ENCODE peak calls at places on chromosomes 12 and 14, in four cellular contexts. D, B, L and V are unnamed samples.

GRCh38 chr12:50862316-50862715 is 19.6 kb downstream of the TMPRSS12 start:
- DNase-seq in D (no peak), B (no peak), L (no peak), V (no peak)

GRCh38 chr12:30985814-30986452 is 59.4 kb downstream of the TSPAN11 start:
- DNase-seq in D (no peak), B (no peak), L (no peak), V (peak; percentile 23)

GRCh38 chr12:116123511-116124258 is 153.8 kb downstream of the MED13L start:
- DNase-seq in D (no peak), B (no peak), L (peak; percentile 22), V (peak; percentile 26)

GRCh38 chr14:29637406-29637805 is 290.2 kb downstream of the PRKD1 start:
- DNase-seq in D (peak; percentile 88), B (no peak), L (no peak), V (no peak)

GRCh38 chr12:52044284-52044983 is 6.8 kb upstream of the NR4A1 start:
- DNase-seq in D (peak; percentile 85), B (no peak), L (no peak), V (peak; percentile 57)

GRCh38 chr12:24991209-24992049 is 42.5 kb upstream of the BCAT1 start:
- DNase-seq in D (no peak), B (peak; percentile 42), L (no peak), V (no peak)

GRCh38 chr14:76695263-76695920 is 65.9 kb upstream of the VASH1 start:
- DNase-seq in D (no peak), B (peak; percentile 83), L (no peak), V (no peak)

GRCh38 chr12:106907411-106907810 is 48.3 kb upstream of the TMEM263 start:
- DNase-seq in D (no peak), B (no peak), L (no peak), V (no peak)

GRCh38 chr12:89756638-89757321 is 48.1 kb upstream of the ATP2B1 start:
- DNase-seq in D (no peak), B (no peak), L (no peak), V (no peak)

GRCh38 chr12:62789856-62790255 is 145.1 kb downstream of the PPM1H start:
- DNase-seq in D (no peak), B (no peak), L (no peak), V (no peak)

GRCh38 chr12:57276935-57277563 is 26.1 kb upstream of the STAC3 start:
- DNase-seq in D (peak; percentile 40), B (no peak), L (no peak), V (no peak)

GRCh38 chr12:95700316-95700785 is 90.2 kb downstream of the NTN4 start:
- DNase-seq in D (no peak), B (no peak), L (no peak), V (no peak)

GRCh38 chr12:22360772-22361171 is 26.3 kb upstream of the ST8SIA1 start:
- DNase-seq in D (no peak), B (no peak), L (no peak), V (no peak)

GRCh38 chr12:85322715-85323114 is 42.7 kb downstream of the ALX1 start:
- DNase-seq in D (no peak), B (no peak), L (no peak), V (no peak)

GRCh38 chr14:52446355-52446754 is 106.0 kb downstream of the TXNDC16 start:
- DNase-seq in D (no peak), B (no peak), L (no peak), V (peak; percentile 39)

GRCh38 chr12:14601692-14602091 is 34.0 kb upstream of the PLBD1 start:
- DNase-seq in D (no peak), B (no peak), L (no peak), V (no peak)

GRCh38 chr12:129009833-129010232 is 156.6 kb downstream of the GLT1D1 start:
- DNase-seq in D (no peak), B (no peak), L (no peak), V (no peak)

GRCh38 chr12:11653215-11653753 is 3.8 kb downstream of the ETV6 start:
- DNase-seq in D (no peak), B (no peak), L (no peak), V (peak; percentile 17)

GRCh38 chr14:99259327-99259726 is 12.7 kb downstream of the BCL11B start:
- DNase-seq in D (no peak), B (no peak), L (no peak), V (no peak)

GRCh38 chr12:54027442-54027786 is 826 bp upstream of the HOXC6 start:
- DNase-seq in D (no peak), B (no peak), L (no peak), V (no peak)

GRCh38 chr14:34982421-34983147 is at the start of gene SRP54:
- DNase-seq in D (peak; percentile 99), B (peak; percentile 99), L (peak; percentile 97), V (peak; percentile 100)
- TF ChIP-seq CTCF in D (no peak), B (peak; percentile 33), L (no peak), V (peak; percentile 4)

GRCh38 chr12:66335746-66336145 is 33.5 kb downstream of the HELB start:
- DNase-seq in D (no peak), B (no peak), L (no peak), V (no peak)
- TF ChIP-seq CTCF in D (no peak), B (no peak), L (no peak), V (no peak)

GRCh38 chr14:104940526-104941150 is 16.0 kb downstream of the PLD4 start:
- DNase-seq in D (no peak), B (no peak), L (peak; percentile 14), V (no peak)
- TF ChIP-seq CTCF in D (no peak), B (no peak), L (no peak), V (no peak)

DNA sequence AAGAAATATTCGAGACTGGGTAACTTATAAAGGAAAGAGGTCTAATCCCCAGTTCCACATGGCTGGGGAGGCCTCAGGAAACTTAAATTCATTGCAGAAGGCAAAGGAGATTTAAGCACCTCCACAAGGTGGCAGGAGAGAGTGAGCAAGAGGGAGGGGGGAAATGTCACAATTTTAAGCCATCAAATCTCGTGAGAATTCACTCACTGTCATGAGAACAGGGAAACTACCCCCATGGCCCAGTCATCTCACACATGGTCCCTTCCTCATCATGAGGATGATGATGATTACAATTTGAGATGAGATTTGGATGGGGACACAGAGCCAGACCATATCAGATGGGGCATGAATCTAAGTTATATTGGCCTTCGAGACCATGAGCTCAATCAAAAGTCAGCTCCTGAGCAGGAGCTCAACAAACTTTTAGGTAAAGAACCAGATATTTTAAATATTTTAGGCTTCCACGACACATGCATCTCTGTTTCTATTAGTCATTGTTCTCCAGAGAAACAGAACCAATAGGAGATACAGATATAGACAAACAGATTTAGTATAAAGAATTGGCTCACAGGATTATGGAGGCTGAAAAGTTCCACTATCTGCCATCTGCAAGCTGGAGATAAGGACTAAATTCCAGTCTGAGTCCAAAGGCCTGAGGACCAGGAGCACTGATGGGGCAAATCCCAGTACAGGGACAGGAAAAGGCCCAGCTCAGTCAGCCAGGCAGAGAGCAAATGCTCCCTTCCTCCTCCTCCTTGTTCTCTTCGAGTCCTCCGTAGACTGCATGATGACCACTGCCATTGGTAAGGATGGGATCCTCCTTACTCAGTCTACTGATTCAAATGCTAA is 24.9 kb downstream of the DGLUCY start:
- DNase-seq in D (no peak), B (no peak), L (no peak), V (peak; percentile 31)
- TF ChIP-seq CTCF in D (peak; percentile 22), B (peak; percentile 54), L (no peak), V (peak; percentile 37)